ENCODE peak calls at places on chromosomes 4 and X, in nine cellular contexts. V, N, Z, E, I, H, M, Y and T are unnamed samples.

GRCh38 chr4:119299221-119300071 is 22.5 kb downstream of the FABP2 start:
- DNase-seq in I (peak), E (no peak), V (peak), M (no peak), H (peak), N (no peak), Y (no peak), Z (no peak), T (no peak)

GRCh38 chrX:15233416-15234015 is 36.4 kb downstream of the ASB9 start:
- DNase-seq in H (peak), I (no peak), E (no peak), Z (no peak), M (no peak), V (no peak), Y (no peak), N (no peak), T (no peak)

GRCh38 chr4:16516796-16517413 is 290.6 kb upstream of the TAPT1 start:
- DNase-seq in I (peak), N (no peak), Y (no peak), V (peak), H (peak), Z (peak), M (no peak), E (peak), T (no peak)

GRCh38 chr4:87633239-87633638 is 16.8 kb upstream of the DMP1 start:
- DNase-seq in I (peak), N (no peak), V (peak), Y (no peak), E (no peak), H (peak), M (no peak), Z (no peak), T (no peak)

GRCh38 chrX:22889824-22890223 is 109.9 kb upstream of the DDX53 start:
- DNase-seq in Z (no peak), I (no peak), M (no peak), V (no peak), H (no peak), E (no peak), N (no peak), Y (no peak), T (no peak)

GRCh38 chr4:123632646-123633045 is 236.1 kb downstream of the SPRY1 start:
- DNase-seq in H (no peak), Z (no peak), I (no peak), N (no peak), V (peak), E (no peak), M (no peak), Y (no peak), T (no peak)

GRCh38 chrX:118530537-118530936 is 34.9 kb downstream of the DOCK11 start:
- DNase-seq in N (no peak), Y (no peak), V (peak), E (no peak), H (no peak), M (no peak), I (peak), Z (no peak), T (no peak)

GRCh38 chrX:46444011-46444410 is 101.2 kb downstream of the ZNF674 start:
- DNase-seq in I (peak), M (no peak), Y (peak), H (peak), Z (no peak), E (no peak), V (peak), N (no peak), T (no peak)

GRCh38 chrX:136767104-136767941 is 13.4 kb downstream of the ARHGEF6 start:
- DNase-seq in M (peak), H (peak), I (peak), E (peak), V (peak), Y (no peak), Z (peak), N (peak), T (no peak)

GRCh38 chrX:123173833-123174232 is 10.2 kb upstream of the GRIA3 start:
- DNase-seq in E (no peak), N (no peak), Y (peak), Z (no peak), H (peak), I (no peak), M (no peak), V (no peak), T (no peak)

GRCh38 chr4:74426101-74426500 is 18.8 kb upstream of the AREG start:
- DNase-seq in H (peak), N (no peak), V (peak), I (peak), Y (no peak), E (no peak), M (no peak), Z (no peak), T (no peak)

GRCh38 chr4:48588230-48588943 is 98.3 kb downstream of the ZAR1 start:
- DNase-seq in H (no peak), N (no peak), Z (no peak), I (no peak), V (no peak), E (no peak), Y (no peak), M (no peak), T (no peak)

GRCh38 chr4:134787315-134787714 is 585.7 kb upstream of the PABPC4L start:
- DNase-seq in H (peak), M (no peak), N (no peak), V (peak), Z (no peak), I (peak), Y (no peak), E (no peak), T (no peak)

GRCh38 chrX:124328765-124329164 is 3.7 kb upstream of the TEX13D start:
- DNase-seq in N (no peak), Z (no peak), V (peak), I (no peak), E (no peak), M (no peak), Y (no peak), H (peak), T (no peak)

GRCh38 chr4:59570850-59571476 is 1629.2 kb upstream of the ADGRL3 start:
- DNase-seq in N (no peak), H (no peak), M (no peak), Y (no peak), E (no peak), Z (no peak), V (no peak), I (no peak), T (no peak)

GRCh38 chr4:3827616-3828492 is 61.7 kb downstream of the ADRA2C start:
- DNase-seq in E (peak), V (peak), I (peak), H (no peak), N (no peak), Z (peak), Y (no peak), M (no peak), T (no peak)

GRCh38 chrX:15525664-15526416 is 25.2 kb downstream of the BMX start:
- DNase-seq in M (no peak), Y (no peak), N (no peak), E (no peak), V (no peak), H (no peak), I (no peak), Z (no peak), T (no peak)

GRCh38 chr4:176066757-176067156 is 1.1 kb downstream of the WDR17 start:
- DNase-seq in M (no peak), H (no peak), N (no peak), I (no peak), Z (no peak), V (no peak), Y (no peak), E (no peak), T (no peak)

DNA sequence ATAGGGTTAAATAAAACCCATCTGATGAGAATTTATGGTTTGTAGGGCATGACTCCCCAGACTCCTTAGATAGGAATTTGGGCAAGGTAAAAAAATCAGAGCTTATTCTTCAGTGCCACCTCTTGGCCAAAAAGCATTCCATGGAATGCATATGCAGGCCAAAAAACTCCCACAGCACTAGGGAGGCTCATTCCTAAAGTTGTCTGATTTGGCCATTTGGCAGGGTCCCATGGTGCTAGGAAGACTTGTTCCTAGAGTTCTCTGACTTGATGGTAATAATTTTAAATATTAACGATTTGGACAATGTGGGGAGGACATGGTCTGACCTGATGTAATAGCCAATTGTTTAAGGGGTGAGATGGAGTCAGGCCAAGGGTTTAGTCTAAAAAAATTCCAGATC is 93.0 kb downstream of the SPIN4 start:
- DNase-seq in Z (no peak), M (no peak), Y (no peak), I (no peak), E (no peak), N (no peak), V (peak), H (no peak), T (no peak)
- TF ChIP-seq CTCF in Z (no peak), M (no peak), Y (no peak), I (no peak), E (no peak), N (no peak), V (no peak), H (no peak), T (no peak)

DNA sequence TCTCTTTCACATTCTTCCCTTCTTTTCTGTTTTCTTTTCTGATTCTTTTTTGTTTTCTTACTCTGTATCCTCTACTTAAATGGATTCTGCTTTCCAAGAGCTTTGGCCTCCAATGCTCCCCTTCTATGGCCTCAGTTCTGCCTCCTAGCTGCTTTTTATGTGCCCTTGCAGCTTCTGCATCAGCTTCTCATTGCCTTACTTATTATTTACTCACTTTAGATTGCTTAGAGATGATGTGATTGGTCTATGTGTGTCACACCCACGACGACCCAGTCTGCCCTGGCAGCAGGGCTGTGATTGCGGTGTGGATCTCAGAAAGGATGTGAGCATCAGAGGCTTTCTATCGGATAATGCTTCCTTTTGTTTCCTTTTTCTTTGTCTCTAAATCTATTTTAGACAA is 71.8 kb upstream of the SMARCA5 start:
- DNase-seq in H (no peak), Y (no peak), E (no peak), Z (no peak), V (no peak), N (no peak), I (no peak), M (peak), T (no peak)
- TF ChIP-seq CTCF in H (no peak), Y (no peak), E (no peak), Z (no peak), V (peak), N (no peak), I (no peak), M (no peak), T (no peak)

DNA sequence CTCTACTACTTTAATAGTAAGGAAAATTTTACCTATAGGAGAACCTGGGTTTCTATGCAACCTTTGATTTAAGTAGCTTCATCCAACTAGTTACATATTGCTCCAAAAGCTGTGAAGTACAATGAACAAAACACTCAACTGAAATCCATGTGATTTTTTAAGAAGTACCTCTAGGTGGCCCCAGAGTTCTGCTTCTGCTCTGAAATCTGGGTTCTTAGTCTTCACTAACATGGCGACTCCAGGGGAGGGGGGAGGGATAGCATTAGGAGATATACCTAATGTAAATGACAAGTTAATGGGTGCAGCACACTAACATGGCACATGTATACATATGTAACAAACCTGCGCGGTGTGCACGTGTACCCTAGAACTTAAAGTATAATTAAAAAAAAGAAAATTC is 73.4 kb upstream of the MAGEB2 start:
- DNase-seq in N (no peak), M (no peak), V (peak), E (no peak), Y (peak), I (peak), H (peak), Z (no peak), T (no peak)
- TF ChIP-seq CTCF in N (peak), M (peak), V (peak), E (no peak), Y (peak), I (peak), H (peak), Z (no peak), T (no peak)

GRCh38 chr4:182861346-182861745 is 55.8 kb downstream of the DCTD start:
- DNase-seq in V (no peak), N (no peak), I (no peak), E (no peak), H (no peak), M (no peak), Y (no peak), Z (no peak), T (no peak)

GRCh38 chr4:182863501-182863900 is 53.7 kb downstream of the DCTD start:
- DNase-seq in N (no peak), Y (no peak), H (peak), Z (no peak), M (peak), E (no peak), V (no peak), I (no peak), T (no peak)

GRCh38 chr4:182862921-182863320 is 54.3 kb downstream of the DCTD start:
- DNase-seq in E (peak), Z (no peak), V (no peak), M (peak), I (no peak), N (no peak), H (peak), Y (no peak), T (no peak)

GRCh38 chr4:182859730-182860129 is 57.5 kb downstream of the DCTD start:
- DNase-seq in I (no peak), E (no peak), V (no peak), N (no peak), Z (no peak), M (no peak), Y (no peak), H (no peak), T (no peak)

GRCh38 chr4:182862166-182862875 is 54.9 kb downstream of the DCTD start:
- DNase-seq in H (peak), V (no peak), I (no peak), N (no peak), Y (no peak), M (peak), E (peak), Z (no peak), T (no peak)
- TF ChIP-seq CTCF in H (peak), V (no peak), I (no peak), N (peak), Y (no peak), M (peak), E (no peak), Z (no peak), T (no peak)

GRCh38 chr4:41745292-41746024 is 3.1 kb downstream of the PHOX2B start:
- DNase-seq in H (no peak), V (no peak), E (no peak), I (no peak), M (peak), N (no peak), Z (no peak), Y (no peak), T (no peak)
- TF ChIP-seq CTCF in H (no peak), V (no peak), E (no peak), I (no peak), M (no peak), N (no peak), Z (no peak), Y (no peak), T (no peak)

DNA sequence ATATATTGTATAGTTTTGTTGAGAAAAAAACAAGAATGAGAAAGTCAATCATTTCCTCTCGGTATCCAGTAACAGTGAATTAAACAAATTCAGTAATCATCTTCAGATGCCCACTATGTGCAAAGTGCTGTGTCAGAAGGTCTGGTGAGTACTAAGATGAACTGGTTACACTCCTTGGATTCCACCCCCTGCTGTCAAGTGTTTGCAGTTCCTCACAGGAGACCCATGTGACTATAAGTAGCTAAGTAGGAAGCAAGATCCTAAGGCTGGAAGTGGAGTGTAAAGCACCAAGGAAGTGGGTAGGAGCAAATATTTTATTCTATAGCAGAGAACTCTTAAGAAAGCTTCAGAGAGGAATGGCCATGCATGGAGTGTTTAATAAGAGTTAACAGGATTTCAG is 73.6 kb downstream of the SNX25 start:
- DNase-seq in I (no peak), M (no peak), N (no peak), H (peak), Y (no peak), Z (no peak), V (peak), E (no peak), T (no peak)
- TF ChIP-seq CTCF in I (no peak), M (no peak), N (no peak), H (no peak), Y (no peak), Z (no peak), V (peak), E (no peak), T (no peak)

GRCh38 chr4:77123403-77123802 is 33.6 kb upstream of the CCNG2 start:
- DNase-seq in I (no peak), N (no peak), E (no peak), Y (no peak), V (no peak), Z (no peak), M (no peak), H (no peak), T (no peak)

GRCh38 chr4:77120888-77121508 is 36.0 kb upstream of the CCNG2 start:
- DNase-seq in V (no peak), H (peak), N (no peak), M (peak), Z (no peak), E (peak), Y (no peak), I (no peak), T (no peak)
- TF ChIP-seq CTCF in V (no peak), H (peak), N (no peak), M (peak), Z (no peak), E (no peak), Y (peak), I (no peak), T (no peak)

GRCh38 chrX:64908121-64908520 is 68.1 kb downstream of the ZC4H2 start:
- DNase-seq in H (no peak), N (no peak), Z (no peak), M (no peak), I (no peak), Y (no peak), E (no peak), V (no peak), T (no peak)
- TF ChIP-seq CTCF in H (no peak), N (no peak), Z (no peak), M (no peak), I (no peak), Y (no peak), E (no peak), V (no peak), T (no peak)

GRCh38 chr4:56386091-56386490 is 1.2 kb downstream of the AASDH start:
- DNase-seq in H (no peak), E (no peak), M (no peak), I (no peak), Z (no peak), Y (no peak), N (no peak), V (no peak), T (no peak)
- TF ChIP-seq CTCF in H (no peak), E (no peak), M (no peak), I (no peak), Z (no peak), Y (no peak), N (no peak), V (no peak), T (no peak)

DNA sequence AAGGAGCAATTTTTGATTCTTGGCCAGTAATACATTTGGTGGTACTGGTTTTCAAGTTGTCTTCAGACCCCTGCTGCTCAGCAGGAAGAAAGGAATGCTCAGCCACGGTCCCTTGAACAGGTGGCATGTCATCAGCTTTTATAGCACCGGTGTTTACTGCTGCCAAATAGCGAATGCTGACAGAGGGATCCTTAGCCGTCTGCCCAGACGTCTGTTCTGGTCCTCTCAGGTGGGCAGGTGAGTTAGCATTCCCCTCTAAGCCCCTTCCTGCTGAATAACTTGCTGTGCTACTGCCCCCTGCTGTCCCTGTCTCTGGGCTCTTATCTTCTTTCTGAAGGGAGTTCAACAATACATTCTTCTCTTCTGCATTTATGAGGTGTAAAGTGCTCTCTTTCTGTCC is 28.4 kb downstream of the BOD1L1 start:
- DNase-seq in M (peak), Z (no peak), E (peak), V (no peak), N (no peak), Y (no peak), I (no peak), H (no peak), T (no peak)
- TF ChIP-seq CTCF in M (peak), Z (no peak), E (no peak), V (peak), N (peak), Y (no peak), I (peak), H (peak), T (no peak)